ENCODE peak calls at places on chromosomes 7 and 10, in nine cellular contexts. Q is GM13977, P is fibroblast of pulmonary artery, E is progenitor cell of endocrine pancreas, L is fibroblast of lung, D is lung, B is choroid plexus epithelial cell, N is tibial nerve, O is RWPE1. T is an unnamed sample.

GRCh38 chr10:89078729-89079672 is 88.4 kb downstream of the FAS start:
- DNase-seq in Q (no peak), P (peak; percentile 23), E (no peak), L (peak; percentile 22), D (no peak), B (peak; percentile 61), N (no peak), O (no peak), T (no peak)

GRCh38 chr7:46444266-46444665 is 523.2 kb upstream of the IGFBP3 start:
- DNase-seq in Q (no peak), P (no peak), E (no peak), L (no peak), D (no peak), B (no peak), N (no peak), O (peak; percentile 3), T (no peak)

GRCh38 chr10:76786673-76787072 is 850.9 kb downstream of the KCNMA1 start:
- DNase-seq in Q (no peak), P (no peak), E (no peak), L (peak; percentile 6), D (no peak), B (no peak), N (no peak), O (no peak), T (no peak)

GRCh38 chr7:5296627-5297226 is 14.0 kb downstream of the SLC29A4 start:
- DNase-seq in Q (peak; percentile 86), P (no peak), E (no peak), L (no peak), D (no peak), B (peak; percentile 5), N (no peak), O (peak; percentile 45), T (no peak)

GRCh38 chr7:116213361-116214155 is 3.2 kb downstream of the TES start:
- DNase-seq in Q (no peak), P (peak; percentile 79), E (no peak), L (peak; percentile 52), D (no peak), B (peak; percentile 87), N (no peak), O (no peak), T (peak; percentile 50)

GRCh38 chr7:155680864-155681263 is 36.4 kb downstream of the RBM33 start:
- DNase-seq in Q (no peak), P (no peak), E (no peak), L (no peak), D (no peak), B (no peak), N (no peak), O (no peak), T (no peak)

GRCh38 chr10:133213641-133214467 is 16.2 kb upstream of the UTF1 start:
- DNase-seq in Q (no peak), P (no peak), E (no peak), L (no peak), D (no peak), B (no peak), N (no peak), O (no peak), T (no peak)

GRCh38 chr7:28178537-28178936 is 2.1 kb downstream of the JAZF1 start:
- DNase-seq in Q (peak; percentile 66), P (no peak), E (no peak), L (no peak), D (no peak), B (no peak), N (no peak), O (no peak), T (peak; percentile 35)

GRCh38 chr7:95690367-95690947 is 81.9 kb upstream of the DYNC1I1 start:
- DNase-seq in Q (no peak), P (peak; percentile 66), E (no peak), L (peak; percentile 38), D (no peak), B (peak; percentile 70), N (no peak), O (no peak), T (peak; percentile 68)

GRCh38 chr10:127309609-127310008 is 113.2 kb upstream of the INSYN2A start:
- DNase-seq in Q (no peak), P (peak; percentile 14), E (no peak), L (peak; percentile 10), D (no peak), B (no peak), N (no peak), O (no peak), T (no peak)

GRCh38 chr7:66631471-66631870 is 2.8 kb downstream of the KCTD7 start:
- DNase-seq in Q (no peak), P (no peak), E (no peak), L (peak; percentile 47), D (no peak), B (peak; percentile 16), N (no peak), O (no peak), T (no peak)

GRCh38 chr7:69714886-69715571 is 116.8 kb downstream of the AUTS2 start:
- DNase-seq in Q (no peak), P (no peak), E (no peak), L (peak; percentile 70), D (no peak), B (no peak), N (no peak), O (no peak), T (no peak)

GRCh38 chr7:82839063-82839462 is 323.6 kb downstream of the PCLO start:
- DNase-seq in Q (no peak), P (no peak), E (no peak), L (no peak), D (no peak), B (no peak), N (no peak), O (no peak), T (no peak)

GRCh38 chr7:82841828-82842227 is 320.9 kb downstream of the PCLO start:
- DNase-seq in Q (no peak), P (no peak), E (no peak), L (peak; percentile 32), D (no peak), B (no peak), N (no peak), O (no peak), T (no peak)

GRCh38 chr7:82838314-82838713 is 324.4 kb downstream of the PCLO start:
- DNase-seq in Q (no peak), P (no peak), E (no peak), L (no peak), D (no peak), B (no peak), N (no peak), O (no peak), T (no peak)

GRCh38 chr7:82839555-82839954 is 323.1 kb downstream of the PCLO start:
- DNase-seq in Q (no peak), P (no peak), E (no peak), L (no peak), D (no peak), B (no peak), N (no peak), O (no peak), T (no peak)

DNA sequence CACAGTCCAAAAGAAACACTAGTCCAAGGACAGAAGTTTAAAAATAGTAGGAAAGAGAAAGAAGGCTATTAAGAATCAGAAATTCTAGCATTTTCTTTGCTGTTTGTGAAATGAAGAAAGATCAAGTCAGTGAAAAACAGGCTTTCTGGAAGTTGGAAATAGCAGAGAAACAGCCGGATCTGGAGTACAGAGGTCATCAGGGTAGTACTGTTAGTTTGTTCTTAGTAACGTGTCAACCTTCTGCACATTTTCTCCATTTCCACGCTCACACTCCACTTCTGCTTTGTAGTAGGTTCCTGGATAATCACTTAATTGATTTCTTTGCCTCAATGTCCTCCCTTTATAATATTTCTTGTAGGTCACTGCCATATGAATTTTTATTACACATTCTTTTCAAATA is 322.6 kb downstream of the PCLO start:
- DNase-seq in Q (no peak), P (no peak), E (no peak), L (no peak), D (no peak), B (peak; percentile 10), N (no peak), O (no peak), T (no peak)
- TF ChIP-seq CTCF in Q (no peak), P (no peak), E (no peak), L (no peak), D (no peak), B (no peak), N (no peak), O (no peak), T (no peak)

GRCh38 chr7:20197125-20197524 is 20.1 kb downstream of the MACC1 start:
- DNase-seq in Q (no peak), P (no peak), E (no peak), L (no peak), D (no peak), B (peak; percentile 41), N (no peak), O (no peak), T (no peak)

GRCh38 chr7:20198295-20198694 is 18.9 kb downstream of the MACC1 start:
- DNase-seq in Q (no peak), P (no peak), E (no peak), L (no peak), D (no peak), B (no peak), N (no peak), O (no peak), T (no peak)

GRCh38 chr7:20199015-20199737 is 18.0 kb downstream of the MACC1 start:
- DNase-seq in Q (peak; percentile 36), P (peak; percentile 76), E (no peak), L (peak; percentile 85), D (peak; percentile 74), B (peak; percentile 84), N (peak; percentile 31), O (peak; percentile 85), T (peak; percentile 85)

GRCh38 chr7:20200361-20200760 is 16.8 kb downstream of the MACC1 start:
- DNase-seq in Q (peak; percentile 48), P (no peak), E (no peak), L (no peak), D (no peak), B (no peak), N (no peak), O (no peak), T (no peak)

DNA sequence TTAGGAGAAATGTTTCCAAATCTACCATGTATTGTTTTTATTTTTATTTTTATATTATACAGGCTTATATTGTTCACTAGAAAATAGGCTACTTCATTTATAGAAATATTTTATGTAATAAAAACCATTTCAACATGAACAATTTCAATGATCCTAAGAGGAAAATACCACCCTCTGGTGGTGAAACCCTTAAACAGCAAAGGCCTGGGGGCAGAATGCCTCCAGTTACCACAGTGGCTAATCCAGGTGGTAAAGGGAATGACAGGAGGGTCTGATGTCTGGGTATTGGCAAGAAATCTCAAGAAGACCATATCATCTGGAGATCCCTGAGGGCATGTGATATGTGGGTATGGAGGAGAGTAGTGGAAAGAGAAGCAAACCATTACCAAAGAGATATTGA is 19.3 kb downstream of the MACC1 start:
- DNase-seq in Q (no peak), P (no peak), E (no peak), L (no peak), D (no peak), B (no peak), N (no peak), O (no peak), T (peak; percentile 12)
- TF ChIP-seq CTCF in Q (peak; percentile 45), P (peak; percentile 15), E (peak; percentile 54), L (peak; percentile 33), D (no peak), B (peak; percentile 46), N (no peak), O (no peak), T (no peak)

GRCh38 chr7:98266840-98267239 is 14.6 kb upstream of the BRI3 start:
- DNase-seq in Q (no peak), P (peak; percentile 52), E (no peak), L (no peak), D (no peak), B (peak; percentile 45), N (no peak), O (no peak), T (peak; percentile 40)
- TF ChIP-seq CTCF in Q (peak; percentile 18), P (peak; percentile 52), E (peak; percentile 37), L (peak; percentile 55), D (no peak), B (peak; percentile 52), N (no peak), O (peak; percentile 36), T (peak; percentile 17)

GRCh38 chr10:72899545-72899944 is 6.0 kb downstream of the OIT3 start:
- DNase-seq in Q (no peak), P (no peak), E (no peak), L (no peak), D (no peak), B (no peak), N (no peak), O (no peak), T (no peak)
- TF ChIP-seq CTCF in Q (no peak), P (no peak), E (no peak), L (no peak), D (no peak), B (no peak), N (no peak), O (no peak), T (no peak)

T was measured in MCF 10A.